ENCODE peak calls at places on chromosomes 13 and 19, in five cellular contexts. One of them, this sample, is unnamed.

GRCh38 chr19:7742991-7743390 is 4.3 kb downstream of the CD209 start:
- DNase-seq in fibroblast of pulmonary artery: no peak
- DNase-seq in thoracic aorta: no peak
- DNase-seq in progenitor cell of endocrine pancreas: no peak
- DNase-seq in mucosa of descending colon: no peak
- DNase-seq in this sample: no peak

GRCh38 chr13:73708393-73708985 is 425.7 kb downstream of the KLF12 start:
- DNase-seq in thoracic aorta: no peak
- DNase-seq in mucosa of descending colon: no peak
- DNase-seq in fibroblast of pulmonary artery: peak
- DNase-seq in progenitor cell of endocrine pancreas: peak
- DNase-seq in this sample: peak

GRCh38 chr13:23506821-23507210 is 63.4 kb upstream of the TNFRSF19 start:
- DNase-seq in mucosa of descending colon: no peak
- DNase-seq in fibroblast of pulmonary artery: peak
- DNase-seq in progenitor cell of endocrine pancreas: no peak
- DNase-seq in thoracic aorta: no peak
- DNase-seq in this sample: no peak

GRCh38 chr19:7947939-7948338 is 4.5 kb upstream of the TIMM44 start:
- DNase-seq in mucosa of descending colon: no peak
- DNase-seq in thoracic aorta: no peak
- DNase-seq in progenitor cell of endocrine pancreas: no peak
- DNase-seq in fibroblast of pulmonary artery: peak
- DNase-seq in this sample: no peak

GRCh38 chr19:12885749-12886706 is 973 bp downstream of the KLF1 start:
- DNase-seq in fibroblast of pulmonary artery: no peak
- DNase-seq in mucosa of descending colon: peak
- DNase-seq in thoracic aorta: no peak
- DNase-seq in progenitor cell of endocrine pancreas: no peak
- DNase-seq in this sample: no peak

GRCh38 chr13:107124129-107124718 is 556.3 kb upstream of the ARGLU1 start:
- DNase-seq in progenitor cell of endocrine pancreas: no peak
- DNase-seq in thoracic aorta: no peak
- DNase-seq in mucosa of descending colon: no peak
- DNase-seq in fibroblast of pulmonary artery: peak
- DNase-seq in this sample: no peak

GRCh38 chr13:69243366-69243765 is 864.3 kb upstream of the ATXN8OS start:
- DNase-seq in progenitor cell of endocrine pancreas: no peak
- DNase-seq in fibroblast of pulmonary artery: no peak
- DNase-seq in thoracic aorta: no peak
- DNase-seq in mucosa of descending colon: no peak
- DNase-seq in this sample: no peak

GRCh38 chr19:11673608-11674041 is 65.1 kb downstream of the ZNF823 start:
- DNase-seq in progenitor cell of endocrine pancreas: peak
- DNase-seq in mucosa of descending colon: no peak
- DNase-seq in fibroblast of pulmonary artery: peak
- DNase-seq in thoracic aorta: no peak
- DNase-seq in this sample: peak

GRCh38 chr19:8208119-8208709 is 956 bp upstream of the CERS4 start:
- DNase-seq in mucosa of descending colon: no peak
- DNase-seq in thoracic aorta: no peak
- DNase-seq in fibroblast of pulmonary artery: no peak
- DNase-seq in progenitor cell of endocrine pancreas: no peak
- DNase-seq in this sample: no peak

GRCh38 chr13:43787998-43788397 is 1.2 kb upstream of the ENOX1 start:
- DNase-seq in thoracic aorta: no peak
- DNase-seq in progenitor cell of endocrine pancreas: no peak
- DNase-seq in fibroblast of pulmonary artery: peak
- DNase-seq in mucosa of descending colon: no peak
- DNase-seq in this sample: no peak

GRCh38 chr13:41461527-41462124 is 4.3 kb downstream of the RGCC start:
- DNase-seq in progenitor cell of endocrine pancreas: no peak
- DNase-seq in fibroblast of pulmonary artery: no peak
- DNase-seq in mucosa of descending colon: no peak
- DNase-seq in thoracic aorta: no peak
- DNase-seq in this sample: no peak

GRCh38 chr13:49791753-49792549 is 531 bp downstream of the KPNA3 start:
- DNase-seq in progenitor cell of endocrine pancreas: peak
- DNase-seq in fibroblast of pulmonary artery: peak
- DNase-seq in mucosa of descending colon: peak
- DNase-seq in thoracic aorta: no peak
- DNase-seq in this sample: peak

GRCh38 chr13:20714563-20715339 is 11.3 kb downstream of the IL17D start:
- DNase-seq in fibroblast of pulmonary artery: peak
- DNase-seq in mucosa of descending colon: peak
- DNase-seq in progenitor cell of endocrine pancreas: no peak
- DNase-seq in thoracic aorta: no peak
- DNase-seq in this sample: no peak

GRCh38 chr13:36553501-36553900 is 120.3 kb upstream of the SERTM1 start:
- DNase-seq in progenitor cell of endocrine pancreas: no peak
- DNase-seq in mucosa of descending colon: no peak
- DNase-seq in thoracic aorta: no peak
- DNase-seq in fibroblast of pulmonary artery: peak
- DNase-seq in this sample: no peak

GRCh38 chr19:38970664-38971532 is 4.6 kb downstream of the FBXO17 start:
- DNase-seq in fibroblast of pulmonary artery: peak
- DNase-seq in mucosa of descending colon: no peak
- DNase-seq in thoracic aorta: no peak
- DNase-seq in progenitor cell of endocrine pancreas: no peak
- DNase-seq in this sample: no peak

GRCh38 chr19:55590621-55591020 is 8.7 kb downstream of the FIZ1 start:
- DNase-seq in thoracic aorta: no peak
- DNase-seq in progenitor cell of endocrine pancreas: no peak
- DNase-seq in mucosa of descending colon: no peak
- DNase-seq in fibroblast of pulmonary artery: no peak
- DNase-seq in this sample: peak

GRCh38 chr13:21399741-21400140 is 59.4 kb downstream of the ZDHHC20 start:
- DNase-seq in progenitor cell of endocrine pancreas: no peak
- DNase-seq in thoracic aorta: no peak
- DNase-seq in mucosa of descending colon: no peak
- DNase-seq in fibroblast of pulmonary artery: peak
- DNase-seq in this sample: peak

GRCh38 chr19:47095707-47096704 is 17.6 kb downstream of the ZC3H4 start:
- DNase-seq in progenitor cell of endocrine pancreas: no peak
- DNase-seq in mucosa of descending colon: peak
- DNase-seq in fibroblast of pulmonary artery: no peak
- DNase-seq in thoracic aorta: no peak
- DNase-seq in this sample: peak

GRCh38 chr13:51550151-51550550 is 34.1 kb upstream of the WDFY2 start:
- DNase-seq in thoracic aorta: no peak
- DNase-seq in fibroblast of pulmonary artery: no peak
- DNase-seq in mucosa of descending colon: no peak
- DNase-seq in progenitor cell of endocrine pancreas: no peak
- DNase-seq in this sample: no peak
- TF ChIP-seq CTCF in thoracic aorta: no peak
- TF ChIP-seq CTCF in fibroblast of pulmonary artery: no peak
- TF ChIP-seq CTCF in mucosa of descending colon: no peak
- TF ChIP-seq CTCF in progenitor cell of endocrine pancreas: no peak
- TF ChIP-seq CTCF in this sample: no peak

GRCh38 chr13:86945596-86945995 is 725.6 kb upstream of the SLITRK5 start:
- DNase-seq in progenitor cell of endocrine pancreas: no peak
- DNase-seq in mucosa of descending colon: no peak
- DNase-seq in fibroblast of pulmonary artery: no peak
- DNase-seq in thoracic aorta: no peak
- DNase-seq in this sample: no peak
- TF ChIP-seq CTCF in progenitor cell of endocrine pancreas: no peak
- TF ChIP-seq CTCF in mucosa of descending colon: no peak
- TF ChIP-seq CTCF in fibroblast of pulmonary artery: no peak
- TF ChIP-seq CTCF in thoracic aorta: no peak
- TF ChIP-seq CTCF in this sample: no peak

GRCh38 chr19:31280266-31281006 is 68.8 kb downstream of the TSHZ3 start:
- DNase-seq in fibroblast of pulmonary artery: no peak
- DNase-seq in progenitor cell of endocrine pancreas: no peak
- DNase-seq in mucosa of descending colon: no peak
- DNase-seq in thoracic aorta: no peak
- DNase-seq in this sample: no peak

GRCh38 chr19:31277516-31277915 is 71.7 kb downstream of the TSHZ3 start:
- DNase-seq in mucosa of descending colon: no peak
- DNase-seq in thoracic aorta: no peak
- DNase-seq in progenitor cell of endocrine pancreas: no peak
- DNase-seq in fibroblast of pulmonary artery: no peak
- DNase-seq in this sample: no peak

GRCh38 chr19:31276831-31277230 is 72.4 kb downstream of the TSHZ3 start:
- DNase-seq in progenitor cell of endocrine pancreas: no peak
- DNase-seq in mucosa of descending colon: no peak
- DNase-seq in fibroblast of pulmonary artery: no peak
- DNase-seq in thoracic aorta: no peak
- DNase-seq in this sample: no peak

GRCh38 chr19:31278555-31279435 is 70.4 kb downstream of the TSHZ3 start:
- DNase-seq in mucosa of descending colon: peak
- DNase-seq in thoracic aorta: no peak
- DNase-seq in progenitor cell of endocrine pancreas: no peak
- DNase-seq in fibroblast of pulmonary artery: no peak
- DNase-seq in this sample: no peak

DNA sequence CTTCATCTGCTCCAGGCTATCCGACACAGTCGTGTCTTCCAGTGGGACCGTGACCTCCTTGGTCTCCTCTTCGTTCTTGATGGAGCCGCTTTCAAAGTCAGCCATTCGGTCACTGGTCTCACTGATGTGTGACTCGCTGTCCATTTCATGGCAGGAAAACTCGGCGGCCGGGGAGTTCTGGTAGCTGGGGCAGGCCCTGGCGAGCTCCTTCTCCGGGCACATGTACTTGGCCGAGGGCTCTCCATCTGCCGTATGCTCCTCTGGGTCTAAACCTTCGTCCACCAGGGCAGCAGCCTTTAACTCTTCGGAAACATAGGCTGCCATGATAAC is 69.8 kb downstream of the TSHZ3 start:
- DNase-seq in progenitor cell of endocrine pancreas: no peak
- DNase-seq in mucosa of descending colon: no peak
- DNase-seq in fibroblast of pulmonary artery: no peak
- DNase-seq in thoracic aorta: no peak
- DNase-seq in this sample: no peak
- TF ChIP-seq CTCF in progenitor cell of endocrine pancreas: no peak
- TF ChIP-seq CTCF in mucosa of descending colon: no peak
- TF ChIP-seq CTCF in fibroblast of pulmonary artery: no peak
- TF ChIP-seq CTCF in thoracic aorta: no peak
- TF ChIP-seq CTCF in this sample: no peak

DNA sequence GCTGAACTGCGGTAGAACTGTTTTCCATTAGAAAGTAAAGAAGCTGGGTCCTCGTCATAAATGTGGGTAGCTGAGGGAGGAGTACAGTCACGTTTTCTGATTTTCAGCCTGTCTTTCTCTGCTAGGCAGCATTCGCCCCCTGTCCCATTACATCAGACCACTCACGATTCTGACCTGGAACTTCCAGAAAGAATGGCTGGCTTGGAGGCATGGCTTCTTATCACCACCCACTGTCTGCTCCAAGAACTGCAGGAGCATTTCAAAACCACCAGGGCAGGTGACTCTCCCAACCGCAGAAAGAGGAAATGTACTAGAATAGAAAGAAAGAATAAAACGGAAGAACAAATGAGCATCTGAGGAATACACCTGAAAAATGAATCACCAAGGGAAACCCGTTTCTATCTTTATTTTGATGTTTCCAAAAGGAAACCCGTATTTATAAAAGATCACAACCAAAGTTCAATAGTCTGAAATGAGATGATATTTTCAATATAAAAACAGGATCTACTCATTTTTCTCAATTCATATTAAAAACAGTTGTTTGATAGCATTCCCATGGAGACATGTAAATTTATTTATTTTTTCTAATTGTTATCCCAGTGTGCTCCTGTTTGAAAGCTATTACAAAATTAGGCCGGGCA is 22.1 kb upstream of the POMP start:
- DNase-seq in mucosa of descending colon: no peak
- DNase-seq in thoracic aorta: no peak
- DNase-seq in progenitor cell of endocrine pancreas: peak
- DNase-seq in fibroblast of pulmonary artery: peak
- DNase-seq in this sample: peak
- TF ChIP-seq CTCF in mucosa of descending colon: peak
- TF ChIP-seq CTCF in thoracic aorta: peak
- TF ChIP-seq CTCF in progenitor cell of endocrine pancreas: peak
- TF ChIP-seq CTCF in fibroblast of pulmonary artery: peak
- TF ChIP-seq CTCF in this sample: peak

DNA sequence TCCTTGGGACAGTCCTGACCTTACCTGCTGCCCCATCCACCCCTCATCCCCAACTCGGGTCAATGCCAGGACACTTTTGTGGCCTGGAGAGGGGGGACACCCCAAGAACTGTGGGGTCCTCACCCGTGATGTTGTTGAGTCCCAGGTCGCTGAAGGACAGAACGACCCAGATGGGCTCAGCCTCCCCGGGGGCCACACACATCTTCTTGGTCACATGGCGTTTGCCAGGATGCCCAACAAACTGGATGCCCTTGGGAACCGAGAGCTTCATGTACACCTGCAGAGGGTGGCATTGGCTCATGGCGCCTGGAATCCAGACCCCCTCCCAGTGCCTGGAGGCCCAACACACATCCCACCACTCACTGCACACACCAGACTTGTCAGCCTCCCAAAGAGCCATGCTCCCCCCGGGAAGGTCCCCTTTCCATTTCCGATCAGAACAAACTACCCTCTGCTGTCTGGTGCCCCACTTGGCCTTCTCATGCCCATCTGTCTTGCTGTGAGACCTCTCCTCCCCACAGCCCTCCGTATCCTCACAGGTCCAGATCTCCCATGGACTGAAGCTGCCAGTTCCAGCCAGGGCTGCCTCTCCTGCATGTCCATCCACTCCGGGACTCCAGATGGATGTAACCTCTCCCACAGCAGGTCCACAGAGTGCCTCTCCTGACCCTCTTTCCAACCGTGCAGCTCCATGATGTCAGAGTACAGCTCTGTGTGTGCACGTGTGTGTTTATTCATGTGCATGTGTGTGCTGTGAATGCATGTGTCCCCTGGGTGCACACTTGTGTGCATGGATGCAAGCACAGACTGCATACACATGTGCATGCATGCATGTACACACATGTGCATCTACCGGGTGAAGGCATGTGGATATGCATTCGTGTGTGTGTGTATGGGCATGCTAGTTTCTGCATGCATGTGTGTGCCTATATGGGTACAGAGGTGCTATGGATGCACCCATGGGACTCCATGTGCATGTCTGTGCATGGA is 58.4 kb downstream of the F2RL3 start:
- DNase-seq in progenitor cell of endocrine pancreas: no peak
- DNase-seq in thoracic aorta: no peak
- DNase-seq in fibroblast of pulmonary artery: no peak
- DNase-seq in mucosa of descending colon: no peak
- DNase-seq in this sample: no peak
- TF ChIP-seq CTCF in progenitor cell of endocrine pancreas: no peak
- TF ChIP-seq CTCF in thoracic aorta: no peak
- TF ChIP-seq CTCF in fibroblast of pulmonary artery: no peak
- TF ChIP-seq CTCF in mucosa of descending colon: no peak
- TF ChIP-seq CTCF in this sample: no peak

GRCh38 chr13:82850644-82851043 is 1031.6 kb downstream of the SLITRK1 start:
- DNase-seq in fibroblast of pulmonary artery: no peak
- DNase-seq in progenitor cell of endocrine pancreas: no peak
- DNase-seq in thoracic aorta: no peak
- DNase-seq in mucosa of descending colon: no peak
- DNase-seq in this sample: no peak

GRCh38 chr13:82848766-82849165 is 1033.5 kb downstream of the SLITRK1 start:
- DNase-seq in fibroblast of pulmonary artery: no peak
- DNase-seq in mucosa of descending colon: no peak
- DNase-seq in thoracic aorta: no peak
- DNase-seq in progenitor cell of endocrine pancreas: no peak
- DNase-seq in this sample: no peak

DNA sequence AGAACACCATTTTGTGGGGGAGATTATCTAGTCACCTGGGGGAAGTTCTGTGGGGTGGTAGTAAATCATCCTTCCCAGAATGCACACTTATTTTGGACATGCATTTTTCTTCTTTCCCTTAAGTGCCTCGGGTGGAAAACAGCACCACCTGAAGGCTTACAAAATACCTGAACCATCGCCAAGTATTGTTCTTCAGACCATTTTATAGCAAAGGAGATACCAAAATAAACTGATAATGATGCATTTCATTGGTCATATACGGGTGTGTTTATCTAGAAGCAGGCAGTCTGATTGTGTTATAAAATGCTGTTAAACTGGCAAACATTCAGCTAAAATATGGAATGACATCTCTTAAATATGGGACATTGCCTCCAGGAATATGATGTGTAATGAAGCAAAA is 1034.7 kb downstream of the SLITRK1 start:
- DNase-seq in progenitor cell of endocrine pancreas: no peak
- DNase-seq in fibroblast of pulmonary artery: peak
- DNase-seq in thoracic aorta: no peak
- DNase-seq in mucosa of descending colon: no peak
- DNase-seq in this sample: no peak
- TF ChIP-seq CTCF in progenitor cell of endocrine pancreas: peak
- TF ChIP-seq CTCF in fibroblast of pulmonary artery: no peak
- TF ChIP-seq CTCF in thoracic aorta: no peak
- TF ChIP-seq CTCF in mucosa of descending colon: no peak
- TF ChIP-seq CTCF in this sample: no peak